ENCODE peak calls at places on chromosomes 2 and 18, in six cellular contexts. One of them, this sample, is unnamed.

GRCh38 chr2:111715987-111716900 is 167.7 kb downstream of the ANAPC1 start:
- DNase-seq in CD4-positive, alpha-beta T cell: no peak
- DNase-seq in AML-193: no peak
- DNase-seq in ELR: no peak
- DNase-seq in mammary epithelial cell: no peak
- DNase-seq in NCI-H2029: no peak
- DNase-seq in this sample: no peak

GRCh38 chr2:26608557-26608956 is 32.6 kb downstream of the CIB4 start:
- DNase-seq in CD4-positive, alpha-beta T cell: no peak
- DNase-seq in AML-193: no peak
- DNase-seq in ELR: no peak
- DNase-seq in mammary epithelial cell: no peak
- DNase-seq in NCI-H2029: no peak
- DNase-seq in this sample: no peak

GRCh38 chr2:236856856-236857616 is 228.7 kb upstream of the COPS8 start:
- DNase-seq in CD4-positive, alpha-beta T cell: no peak
- DNase-seq in AML-193: no peak
- DNase-seq in ELR: no peak
- DNase-seq in mammary epithelial cell: no peak
- DNase-seq in NCI-H2029: no peak
- DNase-seq in this sample: no peak

GRCh38 chr2:26246818-26247217 is 2.1 kb downstream of the HADHB start:
- DNase-seq in CD4-positive, alpha-beta T cell: no peak
- DNase-seq in AML-193: peak
- DNase-seq in ELR: peak
- DNase-seq in mammary epithelial cell: peak
- DNase-seq in NCI-H2029: no peak
- DNase-seq in this sample: no peak

GRCh38 chr18:56575819-56576663 is 62.4 kb downstream of the TXNL1 start:
- DNase-seq in CD4-positive, alpha-beta T cell: no peak
- DNase-seq in AML-193: peak
- DNase-seq in ELR: peak
- DNase-seq in mammary epithelial cell: peak
- DNase-seq in NCI-H2029: no peak
- DNase-seq in this sample: peak

GRCh38 chr2:27133195-27133875 is 1.1 kb downstream of the PREB start:
- DNase-seq in CD4-positive, alpha-beta T cell: no peak
- DNase-seq in AML-193: no peak
- DNase-seq in ELR: peak
- DNase-seq in mammary epithelial cell: no peak
- DNase-seq in NCI-H2029: no peak
- DNase-seq in this sample: no peak

GRCh38 chr2:240948905-240949790 is 43.0 kb downstream of the CROCC2 start:
- DNase-seq in CD4-positive, alpha-beta T cell: peak
- DNase-seq in AML-193: no peak
- DNase-seq in ELR: no peak
- DNase-seq in mammary epithelial cell: no peak
- DNase-seq in NCI-H2029: no peak
- DNase-seq in this sample: no peak

GRCh38 chr2:235162070-235162469 is 210.3 kb downstream of the SH3BP4 start:
- DNase-seq in CD4-positive, alpha-beta T cell: no peak
- DNase-seq in AML-193: no peak
- DNase-seq in ELR: peak
- DNase-seq in mammary epithelial cell: no peak
- DNase-seq in NCI-H2029: no peak
- DNase-seq in this sample: no peak

GRCh38 chr2:43169987-43170732 is 56.2 kb downstream of the ZFP36L2 start:
- DNase-seq in CD4-positive, alpha-beta T cell: peak
- DNase-seq in AML-193: peak
- DNase-seq in ELR: peak
- DNase-seq in mammary epithelial cell: no peak
- DNase-seq in NCI-H2029: no peak
- DNase-seq in this sample: no peak

GRCh38 chr2:63124209-63124608 is 73.6 kb downstream of the OTX1 start:
- DNase-seq in CD4-positive, alpha-beta T cell: no peak
- DNase-seq in AML-193: peak
- DNase-seq in ELR: no peak
- DNase-seq in mammary epithelial cell: peak
- DNase-seq in NCI-H2029: no peak
- DNase-seq in this sample: no peak

This sample was measured in HTR-8/SVneo.